ENCODE peak calls at places on chromosomes 4 and X, in four cellular contexts. One of them, this sample, is unnamed.

GRCh38 chrX:21374994-21375794 is 976 bp downstream of the CNKSR2 start:
- DNase-seq in HEK293T: no peak
- DNase-seq in K562: no peak
- DNase-seq in HepG2: no peak
- DNase-seq in this sample: no peak

GRCh38 chr4:140238353-140239041 is 84.5 kb upstream of the MAML3 start:
- DNase-seq in HEK293T: no peak
- DNase-seq in K562: no peak
- DNase-seq in HepG2: no peak
- DNase-seq in this sample: no peak

GRCh38 chr4:87089368-87089767 is 131.1 kb downstream of the KLHL8 start:
- DNase-seq in HEK293T: no peak
- DNase-seq in K562: no peak
- DNase-seq in HepG2: peak
- DNase-seq in this sample: no peak

GRCh38 chr4:127967141-127967775 is 2.1 kb downstream of the ABHD18 start:
- DNase-seq in HEK293T: no peak
- DNase-seq in K562: no peak
- DNase-seq in HepG2: peak
- DNase-seq in this sample: no peak

GRCh38 chrX:131763674-131764073 is 219.8 kb downstream of the OR13H1 start:
- DNase-seq in HEK293T: peak
- DNase-seq in K562: no peak
- DNase-seq in HepG2: no peak
- DNase-seq in this sample: peak

GRCh38 chrX:43973249-43973672 is at the start of gene NDP:
- DNase-seq in HEK293T: no peak
- DNase-seq in K562: no peak
- DNase-seq in HepG2: no peak
- DNase-seq in this sample: no peak

GRCh38 chr4:112145820-112146813 is 863 bp downstream of the FAM241A start:
- DNase-seq in HEK293T: peak
- DNase-seq in K562: peak
- DNase-seq in HepG2: no peak
- DNase-seq in this sample: peak

GRCh38 chrX:64894454-64895038 is 81.7 kb downstream of the ZC4H2 start:
- DNase-seq in HEK293T: peak
- DNase-seq in K562: peak
- DNase-seq in HepG2: peak
- DNase-seq in this sample: no peak

GRCh38 chrX:153934473-153935325 is at the start of gene NAA10:
- DNase-seq in HEK293T: peak
- DNase-seq in K562: peak
- DNase-seq in HepG2: peak
- DNase-seq in this sample: no peak

GRCh38 chr4:184448828-184449227 is 25.5 kb downstream of the IRF2 start:
- DNase-seq in HEK293T: no peak
- DNase-seq in K562: no peak
- DNase-seq in HepG2: no peak
- DNase-seq in this sample: no peak

GRCh38 chr4:184444215-184444952 is 30.0 kb downstream of the IRF2 start:
- DNase-seq in HEK293T: no peak
- DNase-seq in K562: no peak
- DNase-seq in HepG2: no peak
- DNase-seq in this sample: no peak

GRCh38 chr4:184444953-184445309 is 29.4 kb downstream of the IRF2 start:
- DNase-seq in HEK293T: no peak
- DNase-seq in K562: no peak
- DNase-seq in HepG2: no peak
- DNase-seq in this sample: peak

GRCh38 chr4:184447664-184448063 is 26.7 kb downstream of the IRF2 start:
- DNase-seq in HEK293T: no peak
- DNase-seq in K562: no peak
- DNase-seq in HepG2: no peak
- DNase-seq in this sample: no peak

DNA sequence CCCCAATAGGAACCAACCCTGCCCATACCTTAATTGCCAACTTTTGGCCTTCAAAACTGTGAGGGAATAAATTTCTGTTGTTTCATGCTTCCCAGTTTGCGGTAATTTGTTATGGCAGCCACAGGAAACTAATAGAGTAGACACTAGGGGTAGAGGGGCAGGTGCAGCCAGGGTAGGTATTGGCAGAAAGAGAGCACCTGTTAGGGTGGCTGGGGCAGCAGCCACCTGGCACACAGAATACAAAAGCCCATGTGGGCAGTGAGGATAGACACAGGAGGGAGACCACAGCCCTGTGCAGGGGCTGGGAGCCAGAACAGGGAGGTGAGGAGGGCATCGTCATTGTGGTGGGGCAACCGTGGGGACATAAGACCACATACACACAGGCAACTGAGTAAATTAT is 28.2 kb downstream of the IRF2 start:
- DNase-seq in HEK293T: no peak
- DNase-seq in K562: no peak
- DNase-seq in HepG2: no peak
- DNase-seq in this sample: no peak
- TF ChIP-seq TARDBP in HEK293T: no peak
- TF ChIP-seq TARDBP in K562: no peak
- TF ChIP-seq TARDBP in HepG2: no peak
- TF ChIP-seq TARDBP in this sample: no peak

DNA sequence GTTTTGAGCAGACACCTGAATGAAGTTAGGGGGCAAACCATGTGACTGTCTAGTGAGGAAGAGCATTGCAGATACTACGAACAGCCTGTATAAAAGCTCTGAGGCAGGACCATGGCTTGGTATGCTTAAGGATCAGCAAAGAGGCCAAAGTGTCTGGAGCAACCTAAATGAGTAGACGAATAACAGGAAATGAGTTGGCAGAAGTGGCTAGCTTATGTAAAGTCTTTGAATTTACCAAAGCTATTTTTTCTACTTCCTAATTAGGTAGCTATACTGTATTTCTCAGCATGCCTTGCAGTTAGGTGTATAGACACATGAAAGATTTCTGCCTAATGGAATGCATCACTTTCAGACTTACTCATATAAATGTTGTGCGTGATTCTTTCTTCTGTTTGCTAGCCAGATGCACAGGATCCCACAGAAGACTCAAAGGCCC is 9.3 kb upstream of the GPRIN3 start:
- DNase-seq in HEK293T: no peak
- DNase-seq in K562: no peak
- DNase-seq in HepG2: no peak
- DNase-seq in this sample: no peak
- TF ChIP-seq TARDBP in HEK293T: no peak
- TF ChIP-seq TARDBP in K562: no peak
- TF ChIP-seq TARDBP in HepG2: no peak
- TF ChIP-seq TARDBP in this sample: no peak

GRCh38 chr4:26220704-26221103 is 100.1 kb upstream of the RBPJ start:
- DNase-seq in HEK293T: no peak
- DNase-seq in K562: no peak
- DNase-seq in HepG2: no peak
- DNase-seq in this sample: no peak
- TF ChIP-seq TARDBP in HEK293T: no peak
- TF ChIP-seq TARDBP in K562: no peak
- TF ChIP-seq TARDBP in HepG2: no peak
- TF ChIP-seq TARDBP in this sample: no peak

GRCh38 chr4:7771056-7771455 is 168.6 kb downstream of the AFAP1 start:
- DNase-seq in HEK293T: no peak
- DNase-seq in K562: no peak
- DNase-seq in HepG2: no peak
- DNase-seq in this sample: no peak
- TF ChIP-seq TARDBP in HEK293T: no peak
- TF ChIP-seq TARDBP in K562: no peak
- TF ChIP-seq TARDBP in HepG2: no peak
- TF ChIP-seq TARDBP in this sample: no peak

GRCh38 chrX:39853417-39853816 is 244.3 kb downstream of the BCOR start:
- DNase-seq in HEK293T: no peak
- DNase-seq in K562: no peak
- DNase-seq in HepG2: no peak
- DNase-seq in this sample: no peak

GRCh38 chrX:39857780-39858179 is 240.0 kb downstream of the BCOR start:
- DNase-seq in HEK293T: no peak
- DNase-seq in K562: peak
- DNase-seq in HepG2: no peak
- DNase-seq in this sample: no peak

GRCh38 chrX:39854772-39855747 is 242.7 kb downstream of the BCOR start:
- DNase-seq in HEK293T: no peak
- DNase-seq in K562: no peak
- DNase-seq in HepG2: no peak
- DNase-seq in this sample: peak

GRCh38 chrX:39856472-39857121 is 241.2 kb downstream of the BCOR start:
- DNase-seq in HEK293T: no peak
- DNase-seq in K562: no peak
- DNase-seq in HepG2: no peak
- DNase-seq in this sample: no peak

DNA sequence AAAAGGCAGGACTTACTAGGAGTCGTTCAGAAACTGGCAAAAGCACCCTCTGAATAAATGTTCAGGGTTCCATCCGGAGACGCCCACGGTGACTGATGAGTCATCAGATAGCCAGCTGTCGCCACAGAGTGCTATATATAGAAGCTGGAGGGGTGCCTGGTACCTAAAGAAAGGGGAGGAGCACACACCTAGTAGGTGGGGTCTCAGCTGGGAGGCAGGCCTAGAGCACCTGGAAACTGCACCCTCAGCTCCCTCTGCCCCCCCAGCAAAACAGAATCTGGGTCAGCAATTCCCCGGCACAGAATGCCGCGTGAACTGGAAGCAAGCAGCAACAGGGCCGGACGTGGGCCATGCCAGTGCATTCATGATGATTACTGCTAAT is 242.0 kb downstream of the BCOR start:
- DNase-seq in HEK293T: no peak
- DNase-seq in K562: peak
- DNase-seq in HepG2: no peak
- DNase-seq in this sample: peak
- TF ChIP-seq TARDBP in HEK293T: no peak
- TF ChIP-seq TARDBP in K562: no peak
- TF ChIP-seq TARDBP in HepG2: no peak
- TF ChIP-seq TARDBP in this sample: no peak

DNA sequence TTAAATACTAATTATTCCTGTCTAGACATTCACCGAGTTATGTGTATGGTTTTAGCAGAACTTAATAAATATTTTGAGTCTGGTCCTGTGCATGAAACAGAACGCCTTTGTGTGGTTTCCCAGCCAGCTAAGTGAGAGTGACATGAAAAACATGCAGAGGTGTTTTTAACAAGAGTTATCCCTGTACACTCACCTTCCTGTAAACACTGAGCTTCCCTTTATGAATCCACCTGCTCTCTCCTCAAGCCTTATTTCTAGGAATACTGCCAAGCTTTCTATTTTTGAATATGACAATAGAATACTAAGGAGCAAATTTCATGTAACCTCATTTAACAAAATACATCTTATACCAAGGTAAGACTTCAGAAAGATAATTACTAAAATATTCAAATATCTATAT is 270.3 kb upstream of the CTSO start:
- DNase-seq in HEK293T: no peak
- DNase-seq in K562: no peak
- DNase-seq in HepG2: no peak
- DNase-seq in this sample: no peak
- TF ChIP-seq TARDBP in HEK293T: no peak
- TF ChIP-seq TARDBP in K562: no peak
- TF ChIP-seq TARDBP in HepG2: no peak
- TF ChIP-seq TARDBP in this sample: no peak

GRCh38 chrX:119189586-119189985 is 46.5 kb upstream of the PGRMC1 start:
- DNase-seq in HEK293T: no peak
- DNase-seq in K562: no peak
- DNase-seq in HepG2: no peak
- DNase-seq in this sample: no peak

GRCh38 chrX:119190251-119190651 is 45.8 kb upstream of the PGRMC1 start:
- DNase-seq in HEK293T: no peak
- DNase-seq in K562: no peak
- DNase-seq in HepG2: no peak
- DNase-seq in this sample: no peak

GRCh38 chrX:119190736-119191282 is 45.3 kb upstream of the PGRMC1 start:
- DNase-seq in HEK293T: no peak
- DNase-seq in K562: no peak
- DNase-seq in HepG2: no peak
- DNase-seq in this sample: no peak

GRCh38 chrX:119189115-119189514 is 47.0 kb upstream of the PGRMC1 start:
- DNase-seq in HEK293T: no peak
- DNase-seq in K562: no peak
- DNase-seq in HepG2: no peak
- DNase-seq in this sample: no peak

DNA sequence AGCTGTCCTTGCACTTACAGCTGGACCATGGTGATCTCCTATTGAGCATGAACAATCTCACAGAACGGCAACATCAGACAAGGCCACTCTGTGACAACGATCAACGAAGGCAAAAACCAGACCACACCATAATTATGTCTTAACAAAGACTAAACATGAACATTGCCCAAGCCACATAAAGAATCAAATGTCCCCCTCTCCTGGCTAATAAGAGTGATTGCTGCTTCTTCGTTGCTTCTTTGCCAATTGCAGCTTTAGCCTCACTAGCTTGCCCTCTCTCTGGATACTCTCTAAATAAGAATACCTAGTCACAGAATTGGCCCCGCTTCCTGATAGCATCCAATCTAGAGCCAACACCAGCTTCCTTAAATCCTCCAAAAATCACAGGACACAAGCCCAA is 41.5 kb upstream of the PGRMC1 start:
- DNase-seq in HEK293T: peak
- DNase-seq in K562: no peak
- DNase-seq in HepG2: no peak
- DNase-seq in this sample: no peak
- TF ChIP-seq TARDBP in HEK293T: no peak
- TF ChIP-seq TARDBP in K562: no peak
- TF ChIP-seq TARDBP in HepG2: no peak
- TF ChIP-seq TARDBP in this sample: no peak

DNA sequence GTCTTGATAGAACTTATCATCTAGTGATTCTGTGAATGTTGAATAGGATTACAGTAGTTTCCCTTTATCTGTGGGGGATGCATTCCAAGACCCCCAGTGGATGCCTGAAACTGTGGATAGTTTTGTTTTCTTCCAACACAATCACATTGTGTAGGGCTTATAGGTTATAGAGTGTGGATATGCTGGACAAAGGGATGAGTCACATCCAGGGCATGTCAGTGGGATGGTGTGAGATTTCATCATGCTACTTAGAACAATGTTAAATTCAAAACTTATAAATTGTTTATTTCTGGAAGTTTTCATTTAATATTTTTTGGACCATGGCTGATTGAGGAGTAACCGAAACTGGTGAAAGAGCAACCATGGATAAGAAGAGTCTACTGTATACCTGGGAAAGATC is 432.3 kb upstream of the ATOH1 start:
- DNase-seq in HEK293T: no peak
- DNase-seq in K562: no peak
- DNase-seq in HepG2: no peak
- DNase-seq in this sample: no peak
- TF ChIP-seq TARDBP in HEK293T: no peak
- TF ChIP-seq TARDBP in K562: no peak
- TF ChIP-seq TARDBP in HepG2: no peak
- TF ChIP-seq TARDBP in this sample: no peak

DNA sequence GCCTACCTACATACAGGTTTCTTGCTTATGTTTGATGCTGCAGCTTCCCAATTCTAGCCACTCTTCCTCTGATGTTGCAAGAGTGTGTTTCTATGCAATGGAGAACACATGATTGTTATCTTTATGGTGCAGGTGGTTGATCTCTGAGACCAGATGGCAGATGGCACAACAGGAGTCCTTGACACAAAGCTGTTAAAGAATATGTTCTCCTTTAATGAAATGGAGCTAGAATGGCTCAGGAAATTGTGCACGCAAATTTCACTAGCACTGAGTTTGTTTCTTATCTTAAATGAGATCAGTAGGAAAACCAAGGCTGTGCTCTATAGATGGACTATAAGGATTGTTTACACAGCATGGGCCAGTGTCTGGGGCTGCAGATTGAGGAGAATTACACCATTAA is 29.9 kb upstream of the TTC29 start:
- DNase-seq in HEK293T: no peak
- DNase-seq in K562: no peak
- DNase-seq in HepG2: no peak
- DNase-seq in this sample: no peak
- TF ChIP-seq TARDBP in HEK293T: no peak
- TF ChIP-seq TARDBP in K562: no peak
- TF ChIP-seq TARDBP in HepG2: no peak
- TF ChIP-seq TARDBP in this sample: no peak